ENCODE peak calls at places on chromosomes 5 and 9, in seven cellular contexts. One of them, this sample, is unnamed.

GRCh38 chr9:121350993-121351561 is 19.0 kb downstream of the STOM start:
- DNase-seq in thyroid gland: peak
- DNase-seq in prostate gland: peak
- DNase-seq in substantia nigra: no peak
- DNase-seq in aorta: peak
- DNase-seq in HCT116: peak
- DNase-seq in breast epithelium: peak
- DNase-seq in this sample: no peak

GRCh38 chr9:121303456-121304451 is 35.8 kb downstream of the GSN start:
- DNase-seq in thyroid gland: peak
- DNase-seq in prostate gland: no peak
- DNase-seq in substantia nigra: no peak
- DNase-seq in aorta: no peak
- DNase-seq in HCT116: no peak
- DNase-seq in breast epithelium: no peak
- DNase-seq in this sample: no peak

GRCh38 chr5:68161156-68161555 is 54.4 kb upstream of the PIK3R1 start:
- DNase-seq in thyroid gland: no peak
- DNase-seq in prostate gland: no peak
- DNase-seq in substantia nigra: no peak
- DNase-seq in aorta: no peak
- DNase-seq in HCT116: no peak
- DNase-seq in breast epithelium: no peak
- DNase-seq in this sample: no peak

GRCh38 chr5:159814810-159815585 is 101.3 kb upstream of the ADRA1B start:
- DNase-seq in thyroid gland: no peak
- DNase-seq in prostate gland: no peak
- DNase-seq in substantia nigra: no peak
- DNase-seq in aorta: no peak
- DNase-seq in HCT116: no peak
- DNase-seq in breast epithelium: no peak
- DNase-seq in this sample: no peak

GRCh38 chr5:155049569-155050383 is 36.2 kb downstream of the KIF4B start:
- DNase-seq in thyroid gland: no peak
- DNase-seq in prostate gland: no peak
- DNase-seq in substantia nigra: no peak
- DNase-seq in aorta: no peak
- DNase-seq in HCT116: peak
- DNase-seq in breast epithelium: no peak
- DNase-seq in this sample: no peak

GRCh38 chr5:132339502-132339901 is 30.0 kb upstream of the SLC22A5 start:
- DNase-seq in thyroid gland: no peak
- DNase-seq in prostate gland: no peak
- DNase-seq in substantia nigra: no peak
- DNase-seq in aorta: no peak
- DNase-seq in HCT116: no peak
- DNase-seq in breast epithelium: no peak
- DNase-seq in this sample: no peak

GRCh38 chr9:124786881-124787573 is 10.1 kb downstream of the OLFML2A start:
- DNase-seq in thyroid gland: no peak
- DNase-seq in prostate gland: no peak
- DNase-seq in substantia nigra: no peak
- DNase-seq in aorta: no peak
- DNase-seq in HCT116: no peak
- DNase-seq in breast epithelium: peak
- DNase-seq in this sample: no peak

GRCh38 chr9:131478421-131478868 is 24.3 kb upstream of the POMT1 start:
- DNase-seq in thyroid gland: peak
- DNase-seq in prostate gland: no peak
- DNase-seq in substantia nigra: no peak
- DNase-seq in aorta: no peak
- DNase-seq in HCT116: peak
- DNase-seq in breast epithelium: no peak
- DNase-seq in this sample: peak

GRCh38 chr5:15510092-15510491 is 10.1 kb downstream of the FBXL7 start:
- DNase-seq in thyroid gland: no peak
- DNase-seq in prostate gland: no peak
- DNase-seq in substantia nigra: no peak
- DNase-seq in aorta: no peak
- DNase-seq in HCT116: no peak
- DNase-seq in breast epithelium: no peak
- DNase-seq in this sample: no peak

GRCh38 chr5:115096034-115096769 is 73.5 kb downstream of the TRIM36 start:
- DNase-seq in thyroid gland: no peak
- DNase-seq in prostate gland: no peak
- DNase-seq in substantia nigra: no peak
- DNase-seq in aorta: no peak
- DNase-seq in HCT116: no peak
- DNase-seq in breast epithelium: no peak
- DNase-seq in this sample: peak

GRCh38 chr5:5332287-5332686 is 90.2 kb upstream of the ICE1 start:
- DNase-seq in thyroid gland: no peak
- DNase-seq in prostate gland: no peak
- DNase-seq in substantia nigra: no peak
- DNase-seq in aorta: no peak
- DNase-seq in HCT116: no peak
- DNase-seq in breast epithelium: no peak
- DNase-seq in this sample: no peak

GRCh38 chr9:86286278-86286677 is 3.9 kb upstream of the ISCA1 start:
- DNase-seq in thyroid gland: no peak
- DNase-seq in prostate gland: no peak
- DNase-seq in substantia nigra: no peak
- DNase-seq in aorta: no peak
- DNase-seq in HCT116: no peak
- DNase-seq in breast epithelium: no peak
- DNase-seq in this sample: no peak

GRCh38 chr5:173835662-173836061 is 52.5 kb upstream of the CPEB4 start:
- DNase-seq in thyroid gland: no peak
- DNase-seq in prostate gland: no peak
- DNase-seq in substantia nigra: no peak
- DNase-seq in aorta: no peak
- DNase-seq in HCT116: no peak
- DNase-seq in breast epithelium: no peak
- DNase-seq in this sample: no peak

GRCh38 chr5:39423331-39423751 is 1.4 kb downstream of the DAB2 start:
- DNase-seq in thyroid gland: peak
- DNase-seq in prostate gland: no peak
- DNase-seq in substantia nigra: no peak
- DNase-seq in aorta: peak
- DNase-seq in HCT116: no peak
- DNase-seq in breast epithelium: no peak
- DNase-seq in this sample: no peak

GRCh38 chr5:116553366-116553765 is 21.3 kb downstream of the SEMA6A start:
- DNase-seq in thyroid gland: no peak
- DNase-seq in prostate gland: no peak
- DNase-seq in substantia nigra: peak
- DNase-seq in aorta: no peak
- DNase-seq in HCT116: no peak
- DNase-seq in breast epithelium: no peak
- DNase-seq in this sample: peak

GRCh38 chr5:179866241-179867078 is 7.8 kb upstream of the MRNIP start:
- DNase-seq in thyroid gland: no peak
- DNase-seq in prostate gland: no peak
- DNase-seq in substantia nigra: no peak
- DNase-seq in aorta: no peak
- DNase-seq in HCT116: no peak
- DNase-seq in breast epithelium: no peak
- DNase-seq in this sample: no peak

GRCh38 chr9:126028746-126029145 is 281.6 kb downstream of the PBX3 start:
- DNase-seq in thyroid gland: no peak
- DNase-seq in prostate gland: no peak
- DNase-seq in substantia nigra: no peak
- DNase-seq in aorta: peak
- DNase-seq in HCT116: no peak
- DNase-seq in breast epithelium: no peak
- DNase-seq in this sample: no peak

GRCh38 chr5:16736158-16736994 is 119.6 kb upstream of the RETREG1 start:
- DNase-seq in thyroid gland: peak
- DNase-seq in prostate gland: peak
- DNase-seq in substantia nigra: no peak
- DNase-seq in aorta: no peak
- DNase-seq in HCT116: peak
- DNase-seq in breast epithelium: peak
- DNase-seq in this sample: peak

GRCh38 chr9:115673599-115673998 is 480.0 kb upstream of the PAPPA start:
- DNase-seq in thyroid gland: no peak
- DNase-seq in prostate gland: no peak
- DNase-seq in substantia nigra: no peak
- DNase-seq in aorta: no peak
- DNase-seq in HCT116: no peak
- DNase-seq in breast epithelium: no peak
- DNase-seq in this sample: no peak

GRCh38 chr9:87080512-87081225 is 133.4 kb upstream of the GAS1 start:
- DNase-seq in thyroid gland: no peak
- DNase-seq in prostate gland: no peak
- DNase-seq in substantia nigra: no peak
- DNase-seq in aorta: no peak
- DNase-seq in HCT116: no peak
- DNase-seq in breast epithelium: no peak
- DNase-seq in this sample: no peak

DNA sequence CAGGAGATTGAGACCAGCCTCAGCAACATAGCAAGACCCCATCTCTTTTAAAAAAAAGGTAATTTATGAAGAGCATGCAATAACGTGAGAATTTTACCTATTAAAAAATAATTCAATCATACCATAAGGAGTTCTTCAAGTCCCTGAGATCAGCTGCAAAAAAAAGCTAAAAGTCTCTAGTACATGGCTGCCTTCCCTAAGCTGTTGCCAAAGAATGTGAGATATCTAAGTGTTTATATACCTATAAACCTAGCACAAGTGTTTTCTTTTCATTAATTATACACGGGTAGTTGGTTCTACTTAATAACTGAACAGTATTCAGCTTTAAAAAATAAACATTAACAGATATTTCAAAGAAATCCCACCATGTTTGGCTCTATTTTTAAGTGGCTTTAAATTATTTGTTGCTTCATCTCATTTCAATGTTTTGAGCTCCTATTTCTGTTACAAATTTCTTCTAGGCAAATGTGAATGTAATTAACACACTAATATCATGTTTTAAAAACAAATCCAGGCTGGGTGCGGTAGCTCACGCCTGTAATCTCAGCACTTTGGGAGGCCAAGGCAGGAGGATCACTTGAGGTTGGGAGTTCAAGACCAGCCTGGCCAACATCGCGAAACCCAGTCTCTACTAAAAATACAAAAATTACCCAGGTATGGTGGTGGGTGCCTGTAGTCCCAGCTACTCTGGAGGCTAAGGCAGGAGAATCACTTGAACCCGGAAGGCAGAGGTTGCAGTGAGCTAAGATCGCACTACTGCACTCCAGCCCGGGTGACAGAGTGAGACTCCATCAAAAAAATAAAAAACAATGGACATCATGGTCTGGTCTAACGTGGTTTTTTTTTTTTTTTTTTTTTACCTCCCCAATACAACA is 25.7 kb downstream of the FNBP1 start:
- DNase-seq in thyroid gland: no peak
- DNase-seq in prostate gland: no peak
- DNase-seq in substantia nigra: no peak
- DNase-seq in aorta: no peak
- DNase-seq in HCT116: no peak
- DNase-seq in breast epithelium: no peak
- DNase-seq in this sample: no peak
- H3K27ac ChIP-seq in thyroid gland: peak
- H3K27ac ChIP-seq in prostate gland: no peak
- H3K27ac ChIP-seq in substantia nigra: no peak
- H3K27ac ChIP-seq in aorta: peak
- H3K27ac ChIP-seq in HCT116: no peak
- H3K27ac ChIP-seq in breast epithelium: peak
- H3K27ac ChIP-seq in this sample: no peak

GRCh38 chr5:147636585-147636984 is 126.7 kb upstream of the DPYSL3 start:
- DNase-seq in thyroid gland: no peak
- DNase-seq in prostate gland: no peak
- DNase-seq in substantia nigra: no peak
- DNase-seq in aorta: no peak
- DNase-seq in HCT116: no peak
- DNase-seq in breast epithelium: no peak
- DNase-seq in this sample: no peak
- H3K27ac ChIP-seq in thyroid gland: no peak
- H3K27ac ChIP-seq in prostate gland: no peak
- H3K27ac ChIP-seq in substantia nigra: no peak
- H3K27ac ChIP-seq in aorta: no peak
- H3K27ac ChIP-seq in HCT116: no peak
- H3K27ac ChIP-seq in breast epithelium: no peak
- H3K27ac ChIP-seq in this sample: no peak

GRCh38 chr5:130021000-130021399 is 116.7 kb downstream of the CHSY3 start:
- DNase-seq in thyroid gland: no peak
- DNase-seq in prostate gland: no peak
- DNase-seq in substantia nigra: no peak
- DNase-seq in aorta: no peak
- DNase-seq in HCT116: no peak
- DNase-seq in breast epithelium: no peak
- DNase-seq in this sample: no peak
- H3K27ac ChIP-seq in thyroid gland: no peak
- H3K27ac ChIP-seq in prostate gland: no peak
- H3K27ac ChIP-seq in substantia nigra: no peak
- H3K27ac ChIP-seq in aorta: no peak
- H3K27ac ChIP-seq in HCT116: no peak
- H3K27ac ChIP-seq in breast epithelium: no peak
- H3K27ac ChIP-seq in this sample: no peak

GRCh38 chr5:73487815-73488214 is 10.4 kb upstream of the BTF3 start:
- DNase-seq in thyroid gland: no peak
- DNase-seq in prostate gland: no peak
- DNase-seq in substantia nigra: no peak
- DNase-seq in aorta: no peak
- DNase-seq in HCT116: no peak
- DNase-seq in breast epithelium: no peak
- DNase-seq in this sample: no peak

GRCh38 chr5:73485715-73486114 is 12.5 kb upstream of the BTF3 start:
- DNase-seq in thyroid gland: no peak
- DNase-seq in prostate gland: no peak
- DNase-seq in substantia nigra: no peak
- DNase-seq in aorta: no peak
- DNase-seq in HCT116: no peak
- DNase-seq in breast epithelium: no peak
- DNase-seq in this sample: no peak

GRCh38 chr5:73486119-73486899 is 11.9 kb upstream of the BTF3 start:
- DNase-seq in thyroid gland: no peak
- DNase-seq in prostate gland: no peak
- DNase-seq in substantia nigra: no peak
- DNase-seq in aorta: no peak
- DNase-seq in HCT116: no peak
- DNase-seq in breast epithelium: no peak
- DNase-seq in this sample: no peak

GRCh38 chr5:73490088-73490487 is 8.2 kb upstream of the BTF3 start:
- DNase-seq in thyroid gland: no peak
- DNase-seq in prostate gland: no peak
- DNase-seq in substantia nigra: no peak
- DNase-seq in aorta: no peak
- DNase-seq in HCT116: no peak
- DNase-seq in breast epithelium: no peak
- DNase-seq in this sample: no peak

DNA sequence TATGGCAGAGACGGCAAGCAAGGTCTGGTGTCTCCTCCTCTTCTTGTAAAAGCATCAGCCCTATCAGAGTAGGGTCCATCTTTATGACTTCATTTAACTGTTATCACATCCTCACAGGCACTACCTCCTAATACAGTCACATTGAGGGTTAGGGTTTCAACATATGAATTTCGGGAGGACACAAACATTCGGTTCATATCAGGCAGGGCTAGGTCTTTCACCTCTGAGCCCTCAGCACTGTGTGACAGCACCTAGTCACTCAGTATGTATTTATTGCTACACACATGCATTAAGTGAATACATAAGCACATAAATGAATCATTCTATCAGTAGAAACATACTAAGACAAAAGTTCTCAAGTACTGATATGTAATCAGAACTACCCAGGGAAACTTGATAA is 9.4 kb upstream of the BTF3 start:
- DNase-seq in thyroid gland: no peak
- DNase-seq in prostate gland: no peak
- DNase-seq in substantia nigra: no peak
- DNase-seq in aorta: no peak
- DNase-seq in HCT116: no peak
- DNase-seq in breast epithelium: no peak
- DNase-seq in this sample: no peak
- H3K27ac ChIP-seq in thyroid gland: no peak
- H3K27ac ChIP-seq in prostate gland: no peak
- H3K27ac ChIP-seq in substantia nigra: no peak
- H3K27ac ChIP-seq in aorta: no peak
- H3K27ac ChIP-seq in HCT116: no peak
- H3K27ac ChIP-seq in breast epithelium: no peak
- H3K27ac ChIP-seq in this sample: no peak